ENCODE peak calls at places on chromosome 19, in five cellular contexts. One of them, this sample, is unnamed.

GRCh38 chr19:1355974-1356865 is 27.5 kb upstream of the NDUFS7 start:
- DNase-seq in GM23338: no peak
- DNase-seq in bronchial epithelial cell: no peak
- DNase-seq in lower lobe of right lung: no peak
- DNase-seq in Caco-2: no peak
- DNase-seq in this sample: no peak

GRCh38 chr19:50357178-50358100 is 8.0 kb downstream of the NAPSA start:
- DNase-seq in lower lobe of right lung: peak; percentile 84
- DNase-seq in bronchial epithelial cell: peak; percentile 30
- DNase-seq in GM23338: peak; percentile 91
- DNase-seq in Caco-2: peak; percentile 82
- DNase-seq in this sample: peak; percentile 90

GRCh38 chr19:9586764-9587163 is 2.5 kb upstream of the ZNF121 start:
- DNase-seq in GM23338: peak; percentile 91
- DNase-seq in Caco-2: peak; percentile 69
- DNase-seq in bronchial epithelial cell: peak; percentile 76
- DNase-seq in lower lobe of right lung: peak; percentile 57
- DNase-seq in this sample: peak; percentile 67

GRCh38 chr19:33110201-33110910 is 21.6 kb upstream of the WDR88 start:
- DNase-seq in GM23338: no peak
- DNase-seq in bronchial epithelial cell: no peak
- DNase-seq in Caco-2: no peak
- DNase-seq in lower lobe of right lung: no peak
- DNase-seq in this sample: no peak

GRCh38 chr19:14473073-14473790 is 1.9 kb downstream of the PTGER1 start:
- DNase-seq in GM23338: peak; percentile 71
- DNase-seq in Caco-2: no peak
- DNase-seq in bronchial epithelial cell: no peak
- DNase-seq in lower lobe of right lung: no peak
- DNase-seq in this sample: peak; percentile 68

GRCh38 chr19:49981603-49982593 is 20.9 kb upstream of the SIGLEC11 start:
- DNase-seq in bronchial epithelial cell: no peak
- DNase-seq in lower lobe of right lung: no peak
- DNase-seq in GM23338: no peak
- DNase-seq in Caco-2: no peak
- DNase-seq in this sample: no peak

GRCh38 chr19:55549500-55550320 is 4.4 kb upstream of the SBK3 start:
- DNase-seq in GM23338: peak; percentile 83
- DNase-seq in Caco-2: peak; percentile 80
- DNase-seq in lower lobe of right lung: no peak
- DNase-seq in bronchial epithelial cell: peak; percentile 88
- DNase-seq in this sample: no peak

GRCh38 chr19:47381653-47382279 is 32.7 kb downstream of the DHX34 start:
- DNase-seq in bronchial epithelial cell: no peak
- DNase-seq in lower lobe of right lung: peak; percentile 80
- DNase-seq in Caco-2: no peak
- DNase-seq in GM23338: no peak
- DNase-seq in this sample: no peak

GRCh38 chr19:18613589-18614234 is 1.0 kb downstream of the TMEM59L start:
- DNase-seq in lower lobe of right lung: no peak
- DNase-seq in GM23338: peak; percentile 40
- DNase-seq in bronchial epithelial cell: no peak
- DNase-seq in Caco-2: no peak
- DNase-seq in this sample: no peak

GRCh38 chr19:19386373-19386869 is 19.1 kb upstream of the GATAD2A start:
- DNase-seq in bronchial epithelial cell: no peak
- DNase-seq in Caco-2: peak; percentile 23
- DNase-seq in lower lobe of right lung: no peak
- DNase-seq in GM23338: peak; percentile 52
- DNase-seq in this sample: no peak

GRCh38 chr19:1045247-1045603 is 5.3 kb downstream of the ABCA7 start:
- DNase-seq in GM23338: peak; percentile 98
- DNase-seq in lower lobe of right lung: no peak
- DNase-seq in Caco-2: peak; percentile 78
- DNase-seq in bronchial epithelial cell: peak; percentile 13
- DNase-seq in this sample: no peak

GRCh38 chr19:2719232-2719735 is 1.9 kb downstream of the DIRAS1 start:
- DNase-seq in lower lobe of right lung: no peak
- DNase-seq in bronchial epithelial cell: no peak
- DNase-seq in GM23338: peak; percentile 23
- DNase-seq in Caco-2: no peak
- DNase-seq in this sample: no peak

GRCh38 chr19:48868196-48868886 is at the start of gene PLEKHA4:
- DNase-seq in GM23338: no peak
- DNase-seq in lower lobe of right lung: peak; percentile 58
- DNase-seq in Caco-2: no peak
- DNase-seq in bronchial epithelial cell: no peak
- DNase-seq in this sample: peak; percentile 82

GRCh38 chr19:54159352-54160181 is at the start of gene LENG1:
- DNase-seq in GM23338: peak; percentile 100
- DNase-seq in Caco-2: peak; percentile 99
- DNase-seq in lower lobe of right lung: peak; percentile 100
- DNase-seq in bronchial epithelial cell: peak; percentile 99
- DNase-seq in this sample: peak; percentile 98
- TF ChIP-seq CTCF in GM23338: peak; percentile 35
- TF ChIP-seq CTCF in Caco-2: no peak
- TF ChIP-seq CTCF in lower lobe of right lung: no peak
- TF ChIP-seq CTCF in bronchial epithelial cell: peak; percentile 42
- TF ChIP-seq CTCF in this sample: peak; percentile 39

DNA sequence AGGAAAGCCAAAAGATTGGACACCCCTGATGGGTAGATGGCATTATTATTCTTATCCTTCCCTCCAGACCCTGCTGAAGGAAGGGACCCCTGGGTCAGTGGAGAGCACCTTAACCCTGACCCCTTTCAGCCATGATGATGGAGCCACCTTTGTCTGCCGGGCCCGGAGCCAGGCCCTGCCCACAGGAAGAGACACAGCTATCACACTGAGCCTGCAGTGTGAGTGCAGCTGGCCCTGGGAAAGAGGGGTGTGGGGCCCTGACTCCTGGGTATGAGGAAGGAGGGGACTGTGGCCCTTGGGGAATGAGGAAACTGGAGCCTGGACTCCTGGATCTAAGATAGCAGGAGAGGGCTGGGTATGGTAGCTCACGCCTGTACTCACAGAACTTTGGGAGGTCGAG is 2.7 kb downstream of the KIRREL2 start:
- DNase-seq in lower lobe of right lung: no peak
- DNase-seq in Caco-2: no peak
- DNase-seq in bronchial epithelial cell: no peak
- DNase-seq in GM23338: no peak
- DNase-seq in this sample: no peak
- H3K27me3 ChIP-seq in lower lobe of right lung: peaks cover 82% of the 10 kb centered on the region
- H3K27me3 ChIP-seq in Caco-2: no peaks in the 10 kb centered on the region
- H3K27me3 ChIP-seq in bronchial epithelial cell: peaks cover 21% of the 10 kb centered on the region
- H3K27me3 ChIP-seq in GM23338: peaks cover 74% of the 10 kb centered on the region
- H3K27me3 ChIP-seq in this sample: peaks cover 74% of the 10 kb centered on the region

DNA sequence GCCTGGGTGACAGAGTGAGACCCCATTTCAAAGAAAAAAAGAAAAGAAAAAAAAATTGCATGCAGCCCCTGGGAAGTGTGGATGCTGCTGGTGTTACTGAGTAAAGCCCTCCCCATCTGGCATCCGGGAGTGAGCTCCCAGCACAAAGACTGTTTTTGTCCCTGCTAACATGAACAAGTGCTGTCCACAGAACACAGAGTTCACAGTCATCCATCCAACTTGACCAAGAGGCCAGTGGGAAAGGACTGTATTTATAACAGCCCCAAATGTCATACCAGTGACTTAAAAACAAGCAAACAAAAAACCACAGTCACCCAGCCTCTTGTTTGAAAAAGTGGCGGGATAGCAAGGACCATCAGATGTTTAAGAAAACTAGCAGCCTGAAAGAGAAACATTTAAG is 10.8 kb downstream of the FBXO17 start:
- DNase-seq in bronchial epithelial cell: no peak
- DNase-seq in lower lobe of right lung: no peak
- DNase-seq in GM23338: no peak
- DNase-seq in Caco-2: no peak
- DNase-seq in this sample: no peak
- TF ChIP-seq CTCF in bronchial epithelial cell: no peak
- TF ChIP-seq CTCF in lower lobe of right lung: no peak
- TF ChIP-seq CTCF in GM23338: no peak
- TF ChIP-seq CTCF in Caco-2: no peak
- TF ChIP-seq CTCF in this sample: no peak

DNA sequence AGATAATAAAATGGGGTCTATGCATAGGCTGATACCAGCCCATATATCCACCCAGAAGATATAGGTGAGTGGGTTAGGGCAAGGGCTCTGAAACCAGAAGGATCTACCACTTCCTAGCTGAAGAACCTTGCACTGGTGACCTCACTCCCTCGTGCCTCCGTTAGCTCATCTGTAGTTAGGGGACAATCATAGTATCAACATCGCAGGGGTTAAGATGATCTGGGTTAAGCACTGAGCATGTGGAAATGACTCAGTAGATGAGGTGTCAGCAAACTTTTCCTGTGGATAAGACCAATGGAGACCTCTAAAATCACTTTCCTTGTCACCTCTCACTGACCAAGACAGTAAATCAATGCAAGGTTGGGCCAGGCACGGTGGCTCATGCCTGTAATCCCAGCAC is 30.5 kb downstream of the TNFSF14 start:
- DNase-seq in lower lobe of right lung: no peak
- DNase-seq in GM23338: no peak
- DNase-seq in Caco-2: no peak
- DNase-seq in bronchial epithelial cell: peak; percentile 38
- DNase-seq in this sample: no peak
- H3K27me3 ChIP-seq in lower lobe of right lung: peaks cover 8% of the 10 kb centered on the region
- H3K27me3 ChIP-seq in GM23338: no peaks in the 10 kb centered on the region
- H3K27me3 ChIP-seq in Caco-2: no peaks in the 10 kb centered on the region
- H3K27me3 ChIP-seq in bronchial epithelial cell: no peaks in the 10 kb centered on the region
- H3K27me3 ChIP-seq in this sample: no peaks in the 10 kb centered on the region

This sample was measured in upper lobe of right lung.